ENCODE peak calls at places on chromosomes 6 and 20, in six cellular contexts. W is tibial nerve, H is H7, T is sigmoid colon, K is astrocyte of the cerebellum, R is fibroblast of lung. Y is an unnamed sample.

GRCh38 chr6:40714576-40715500 is 127.7 kb upstream of the LRFN2 start:
- DNase-seq in W (no peak), H (no peak), T (no peak), K (no peak), R (no peak), Y (no peak)

GRCh38 chr6:68691120-68691519 is 56.0 kb downstream of the ADGRB3 start:
- DNase-seq in W (no peak), H (no peak), T (no peak), K (no peak), R (no peak), Y (no peak)

GRCh38 chr6:2688416-2689064 is 62.2 kb downstream of the MYLK4 start:
- DNase-seq in W (no peak), H (no peak), T (no peak), K (peak), R (peak), Y (peak)

GRCh38 chr6:79385333-79385732 is 150.9 kb upstream of the HMGN3 start:
- DNase-seq in W (no peak), H (no peak), T (no peak), K (no peak), R (no peak), Y (no peak)

GRCh38 chr20:45456632-45457031 is 12.9 kb upstream of the WFDC2 start:
- DNase-seq in W (no peak), H (peak), T (no peak), K (no peak), R (no peak), Y (no peak)

GRCh38 chr20:16349518-16350295 is 223.5 kb downstream of the KIF16B start:
- DNase-seq in W (no peak), H (no peak), T (no peak), K (no peak), R (peak), Y (peak)

GRCh38 chr6:128738112-128738511 is 144.8 kb upstream of the LAMA2 start:
- DNase-seq in W (no peak), H (no peak), T (no peak), K (no peak), R (no peak), Y (no peak)

GRCh38 chr6:24918641-24919403 is 16.9 kb downstream of the RIPOR2 start:
- DNase-seq in W (no peak), H (no peak), T (no peak), K (no peak), R (no peak), Y (no peak)

GRCh38 chr20:16476032-16476431 is 97.2 kb downstream of the KIF16B start:
- DNase-seq in W (no peak), H (peak), T (no peak), K (peak), R (peak), Y (no peak)

GRCh38 chr6:19833947-19834346 is 3.2 kb upstream of the ID4 start:
- DNase-seq in W (no peak), H (no peak), T (no peak), K (no peak), R (no peak), Y (no peak)

GRCh38 chr6:45822269-45822812 is 193.3 kb downstream of the CLIC5 start:
- DNase-seq in W (no peak), H (no peak), T (no peak), K (no peak), R (no peak), Y (no peak)

GRCh38 chr6:139109558-139109957 is 25.3 kb upstream of the HECA start:
- DNase-seq in W (no peak), H (no peak), T (no peak), K (no peak), R (peak), Y (no peak)

GRCh38 chr6:119426619-119427018 is 77.1 kb upstream of the MAN1A1 start:
- DNase-seq in W (no peak), H (no peak), T (no peak), K (no peak), R (peak), Y (no peak)
- H3K4me3 ChIP-seq in W (no peak), H (no peak), T (no peak), K (no peak), R (no peak), Y (no peak)

GRCh38 chr6:136335736-136336362 is 46.2 kb upstream of the BCLAF1 start:
- DNase-seq in W (no peak), H (no peak), T (peak), K (no peak), R (no peak), Y (no peak)
- H3K4me3 ChIP-seq in W (no peak), H (no peak), T (no peak), K (no peak), R (no peak), Y (no peak)

DNA sequence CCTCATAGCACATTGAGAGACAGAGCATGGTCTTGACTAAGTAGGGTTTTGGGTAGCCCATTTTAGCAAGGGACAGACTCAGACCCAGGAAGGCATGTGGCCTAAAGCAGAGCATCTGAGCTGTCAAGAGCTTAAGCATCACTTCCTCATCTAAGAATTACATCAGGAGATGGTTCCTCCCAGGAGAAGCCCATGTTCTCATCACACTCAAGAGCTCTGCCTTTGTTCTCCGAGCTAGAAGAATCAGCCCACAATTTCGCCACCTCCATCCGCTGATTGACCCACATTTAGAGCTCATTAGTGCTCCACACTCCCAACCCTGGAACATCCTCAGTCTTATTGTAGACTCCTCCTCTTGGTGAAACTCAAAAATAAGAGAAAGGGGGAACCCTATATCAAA is 68.3 kb downstream of the NPEPL1 start:
- DNase-seq in W (no peak), H (no peak), T (no peak), K (no peak), R (no peak), Y (no peak)
- H3K4me3 ChIP-seq in W (no peak), H (no peak), T (no peak), K (no peak), R (no peak), Y (no peak)

GRCh38 chr6:166584813-166585429 is 1.6 kb downstream of the RAMACL start:
- DNase-seq in W (no peak), H (no peak), T (no peak), K (no peak), R (no peak), Y (no peak)

GRCh38 chr6:166587631-166588413 is 1.3 kb upstream of the RAMACL start:
- DNase-seq in W (no peak), H (no peak), T (no peak), K (no peak), R (no peak), Y (no peak)

GRCh38 chr6:166584046-166584679 is 2.3 kb downstream of the RAMACL start:
- DNase-seq in W (no peak), H (no peak), T (no peak), K (no peak), R (no peak), Y (no peak)

GRCh38 chr6:166588691-166589333 is 2.3 kb upstream of the RAMACL start:
- DNase-seq in W (no peak), H (peak), T (no peak), K (peak), R (peak), Y (no peak)

DNA sequence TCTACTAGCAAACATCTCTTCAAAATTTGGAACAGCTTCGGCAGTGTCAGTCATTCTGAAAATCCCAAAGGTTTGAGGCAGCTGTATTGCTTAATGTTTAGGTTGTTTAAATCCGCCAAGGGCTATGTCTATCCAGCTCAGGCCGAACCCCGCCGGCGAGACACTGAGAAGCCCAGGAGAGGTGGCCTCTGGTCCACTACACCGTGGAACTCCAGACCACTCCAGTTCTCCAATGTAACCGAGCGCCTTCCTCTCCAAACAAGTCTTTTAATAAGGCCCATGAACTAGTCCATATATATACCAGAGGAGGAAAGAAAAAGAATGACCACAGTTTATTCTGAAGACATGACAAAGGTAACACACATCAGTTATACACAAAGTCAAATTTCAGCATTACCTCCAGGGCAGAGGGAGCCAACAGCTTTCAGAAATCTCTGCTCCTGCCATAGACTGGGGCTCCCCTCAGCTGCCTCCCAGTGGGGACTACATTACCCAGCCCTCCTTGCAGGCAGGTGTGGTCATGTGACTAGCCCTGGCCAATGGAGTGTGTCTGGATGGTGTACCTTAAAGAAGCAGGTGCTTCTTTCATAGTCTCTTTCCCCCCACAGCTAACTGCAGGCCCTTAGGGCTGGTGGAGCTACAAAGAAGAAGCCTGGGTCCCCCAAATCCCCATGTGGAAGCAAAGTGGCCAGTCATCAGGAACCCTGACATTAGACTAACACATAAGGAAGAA is at the start of gene RAMACL:
- DNase-seq in W (no peak), H (peak), T (no peak), K (no peak), R (no peak), Y (no peak)
- H3K4me3 ChIP-seq in W (no peak), H (no peak), T (no peak), K (no peak), R (no peak), Y (no peak)